ENCODE peak calls at places on chromosomes 5 and 9, in six cellular contexts. P, G, Q, N, Y and M are unnamed samples.
A peak's percentile ranks its signal among the peaks of the same experiment; 100 is the strongest.

GRCh38 chr5:13307480-13307879 is 637.0 kb downstream of the DNAH5 start:
- DNase-seq in P (no peak), G (no peak), Q (no peak), N (no peak), Y (no peak), M (no peak)

GRCh38 chr5:105230516-105230915 is 1667.9 kb upstream of the NUDT12 start:
- DNase-seq in P (no peak), G (no peak), Q (no peak), N (no peak), Y (no peak), M (no peak)

GRCh38 chr5:63131618-63132285 is 553.1 kb downstream of the LRRC70 start:
- DNase-seq in P (no peak), G (peak; percentile 48), Q (no peak), N (peak; percentile 89), Y (peak; percentile 63), M (peak; percentile 23)

GRCh38 chr5:71695561-71695960 is 23.5 kb upstream of the CARTPT start:
- DNase-seq in P (no peak), G (no peak), Q (no peak), N (peak; percentile 37), Y (no peak), M (no peak)

GRCh38 chr5:77211691-77212047 is 1.2 kb downstream of the PDE8B start:
- DNase-seq in P (no peak), G (no peak), Q (no peak), N (no peak), Y (no peak), M (no peak)

GRCh38 chr5:110477923-110478322 is 248.5 kb downstream of the TMEM232 start:
- DNase-seq in P (no peak), G (peak; percentile 2), Q (no peak), N (peak; percentile 67), Y (peak; percentile 34), M (no peak)

GRCh38 chr5:107855171-107855570 is 184.4 kb upstream of the EFNA5 start:
- DNase-seq in P (no peak), G (no peak), Q (no peak), N (no peak), Y (no peak), M (no peak)

GRCh38 chr5:93789173-93790070 is 48.0 kb upstream of the POU5F2 start:
- DNase-seq in P (no peak), G (peak; percentile 88), Q (no peak), N (peak; percentile 79), Y (peak; percentile 49), M (no peak)

GRCh38 chr5:154945695-154946301 is 4.9 kb downstream of the MRPL22 start:
- DNase-seq in P (no peak), G (peak; percentile 28), Q (peak; percentile 31), N (peak; percentile 43), Y (peak; percentile 54), M (peak; percentile 27)

GRCh38 chr9:82799300-82799699 is 263.6 kb downstream of the RASEF start:
- DNase-seq in P (no peak), G (peak; percentile 88), Q (no peak), N (peak; percentile 24), Y (no peak), M (no peak)

GRCh38 chr5:136337788-136338187 is 27.6 kb downstream of the TRPC7 start:
- DNase-seq in P (no peak), G (no peak), Q (no peak), N (no peak), Y (no peak), M (no peak)

GRCh38 chr5:143550985-143551630 is 147.6 kb upstream of the NR3C1 start:
- DNase-seq in P (no peak), G (peak; percentile 40), Q (no peak), N (no peak), Y (no peak), M (no peak)

GRCh38 chr5:38555354-38556114 is 912 bp downstream of the LIFR start:
- DNase-seq in P (no peak), G (no peak), Q (no peak), N (no peak), Y (no peak), M (no peak)

GRCh38 chr5:58410441-58410840 is 49.4 kb downstream of the PLK2 start:
- DNase-seq in P (no peak), G (peak; percentile 95), Q (no peak), N (peak; percentile 79), Y (peak; percentile 65), M (peak; percentile 40)

GRCh38 chr9:129635099-129635803 is 6.7 kb downstream of the ASB6 start:
- DNase-seq in P (no peak), G (no peak), Q (no peak), N (no peak), Y (no peak), M (no peak)

GRCh38 chr9:108478871-108479332 is 376.9 kb downstream of the ACTL7B start:
- DNase-seq in P (no peak), G (peak; percentile 88), Q (no peak), N (peak; percentile 83), Y (peak; percentile 80), M (peak; percentile 13)

GRCh38 chr9:7970666-7971335 is 171.2 kb upstream of the DMAC1 start:
- DNase-seq in P (no peak), G (no peak), Q (no peak), N (peak; percentile 4), Y (no peak), M (peak; percentile 60)

GRCh38 chr5:38426986-38427950 is 129.2 kb downstream of the LIFR start:
- DNase-seq in P (no peak), G (peak; percentile 70), Q (no peak), N (no peak), Y (no peak), M (no peak)

GRCh38 chr5:171272996-171273970 is 35.8 kb upstream of the TLX3 start:
- DNase-seq in P (no peak), G (peak; percentile 40), Q (peak; percentile 58), N (peak; percentile 16), Y (peak; percentile 45), M (peak; percentile 45)

GRCh38 chr5:180178516-180179398 is 30.3 kb downstream of the RASGEF1C start:
- DNase-seq in P (no peak), G (no peak), Q (no peak), N (no peak), Y (no peak), M (no peak)

GRCh38 chr5:129172561-129172960 is 78.0 kb downstream of the ISOC1 start:
- DNase-seq in P (no peak), G (no peak), Q (peak; percentile 11), N (no peak), Y (peak; percentile 74), M (no peak)

GRCh38 chr5:92353107-92354030 is 970.3 kb upstream of the ARRDC3 start:
- DNase-seq in P (no peak), G (peak; percentile 64), Q (no peak), N (peak; percentile 75), Y (peak; percentile 11), M (no peak)

GRCh38 chr9:84139296-84140100 is 158.9 kb downstream of the RMI1 start:
- DNase-seq in P (no peak), G (peak; percentile 12), Q (no peak), N (peak; percentile 80), Y (peak; percentile 84), M (peak; percentile 48)

GRCh38 chr5:179284751-179285191 is 60.5 kb downstream of the ADAMTS2 start:
- DNase-seq in P (no peak), G (peak; percentile 40), Q (peak; percentile 71), N (no peak), Y (peak; percentile 44), M (no peak)

GRCh38 chr9:133476036-133476435 is 2.9 kb downstream of the SLC2A6 start:
- DNase-seq in P (no peak), G (no peak), Q (no peak), N (no peak), Y (no peak), M (no peak)

GRCh38 chr9:133474215-133474614 is 4.7 kb downstream of the SLC2A6 start:
- DNase-seq in P (no peak), G (no peak), Q (no peak), N (no peak), Y (no peak), M (peak; percentile 73)

GRCh38 chr9:133473743-133474142 is 5.2 kb downstream of the SLC2A6 start:
- DNase-seq in P (no peak), G (no peak), Q (no peak), N (no peak), Y (no peak), M (no peak)

GRCh38 chr9:133475292-133475941 is 3.5 kb downstream of the SLC2A6 start:
- DNase-seq in P (no peak), G (no peak), Q (no peak), N (no peak), Y (no peak), M (no peak)

DNA sequence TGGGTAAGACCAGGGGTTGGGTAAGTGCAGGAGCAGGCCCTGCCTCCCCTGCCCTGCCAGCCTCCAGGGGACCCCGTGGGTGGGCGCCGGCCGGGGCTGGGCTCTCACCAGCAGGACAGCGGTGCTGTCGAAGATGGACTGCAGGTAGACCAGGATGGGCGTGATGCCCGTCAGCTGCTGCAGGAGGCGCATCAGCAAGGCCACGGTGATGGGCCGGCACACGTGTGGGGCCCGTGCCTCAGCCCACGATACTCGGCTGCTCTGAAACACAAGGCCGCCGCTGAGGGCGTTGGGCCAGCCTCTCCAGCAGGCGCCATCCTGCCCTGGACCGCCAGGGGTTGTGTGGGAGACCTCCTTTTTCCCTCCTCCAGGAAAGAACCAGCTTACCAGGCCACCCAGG is 4.0 kb downstream of the SLC2A6 start:
- DNase-seq in P (no peak), G (no peak), Q (no peak), N (no peak), Y (no peak), M (no peak)
- TF ChIP-seq CTCF in P (no peak), G (no peak), Q (no peak), N (no peak), Y (no peak), M (no peak)

DNA sequence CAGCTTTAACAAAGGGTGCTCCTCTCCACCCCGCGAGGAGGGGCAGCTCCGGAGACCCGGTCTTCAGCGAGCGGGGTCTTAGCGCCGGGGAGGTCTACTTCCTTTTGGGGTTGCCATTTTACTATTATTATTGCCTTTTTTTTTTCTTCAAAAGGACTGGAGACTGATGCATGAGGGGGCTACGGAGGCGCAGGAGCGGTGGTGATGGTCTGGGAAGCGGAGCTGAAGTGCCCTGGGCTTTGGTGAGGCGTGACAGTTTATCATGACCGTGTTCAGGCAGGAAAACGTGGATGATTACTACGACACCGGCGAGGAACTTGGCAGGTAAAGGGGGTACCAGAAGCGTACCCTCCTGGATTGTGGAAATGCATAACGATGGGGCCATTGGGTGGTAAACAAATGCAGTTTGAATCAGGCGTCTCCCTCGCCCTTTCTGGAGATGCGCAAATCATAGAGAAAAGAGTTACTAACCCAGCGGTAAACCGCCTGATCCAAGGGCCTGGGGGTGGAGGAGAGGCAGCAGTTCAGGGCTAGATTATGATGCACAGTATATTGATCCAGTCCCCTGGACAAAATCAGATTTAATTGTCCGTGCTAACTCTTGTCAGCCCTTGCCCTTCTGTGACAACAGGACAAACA is 1.3 kb downstream of the DAPK1 start:
- DNase-seq in P (no peak), G (no peak), Q (peak; percentile 49), N (no peak), Y (no peak), M (no peak)
- H3K4me3 ChIP-seq in P (no peak overlapping the region), G (no peak overlapping the region), Q (no peak overlapping the region), N (peak overlapping the region; percentile 57), Y (peak overlapping the region; percentile 89), M (no peak overlapping the region)

DNA sequence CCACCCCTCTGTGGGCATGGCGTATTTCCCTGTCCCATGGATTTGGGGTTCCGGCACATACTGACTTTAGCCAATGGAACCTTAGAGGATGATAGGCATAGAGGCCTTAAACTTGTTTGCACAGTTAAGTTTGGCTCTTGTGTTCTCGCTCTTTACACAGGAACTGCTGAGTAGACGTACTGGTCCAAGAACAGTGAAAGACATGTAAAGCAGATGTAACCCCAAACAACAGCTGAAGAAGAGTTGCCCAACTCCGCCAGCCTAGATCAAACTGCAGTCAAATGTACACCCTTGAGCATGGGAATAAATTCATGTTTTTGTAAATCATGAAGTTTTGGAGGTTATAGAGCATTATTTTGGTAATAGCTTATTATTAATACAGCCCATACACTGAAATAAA is 260.0 kb upstream of the NREP start:
- DNase-seq in P (no peak), G (no peak), Q (no peak), N (no peak), Y (no peak), M (no peak)
- TF ChIP-seq CTCF in P (no peak), G (no peak), Q (no peak), N (no peak), Y (no peak), M (no peak)

GRCh38 chr9:33433871-33434270 is 13.5 kb downstream of the AQP3 start:
- DNase-seq in P (no peak), G (no peak), Q (no peak), N (no peak), Y (no peak), M (no peak)
- H3K4me3 ChIP-seq in P (no peak overlapping the region), G (no peak overlapping the region), Q (no peak overlapping the region), N (no peak overlapping the region), Y (no peak overlapping the region), M (no peak overlapping the region)